ENCODE peak calls at places on chromosomes 7 and 10, in five cellular contexts. Y is HepG2; C is GM23248; I is CD8-positive, alpha-beta memory T cell; R is lower lobe of right lung. T is an unnamed sample. For H3K4me1, the result is how much of the 10 kb centered on the place peaks cover.

GRCh38 chr10:36021096-36021495 is 379.0 kb upstream of the FZD8 start:
- DNase-seq in I (no peak), C (peak), Y (no peak), R (no peak), T (no peak)

GRCh38 chr7:40646717-40647116 is 511.9 kb downstream of the SUGCT start:
- DNase-seq in C (no peak), I (no peak), R (no peak), Y (no peak), T (no peak)

GRCh38 chr7:139762886-139763285 is 14.9 kb downstream of the HIPK2 start:
- DNase-seq in Y (no peak), C (peak), R (no peak), I (no peak), T (peak)

GRCh38 chr7:94067506-94067905 is 63.4 kb upstream of the BET1 start:
- DNase-seq in C (peak), R (no peak), Y (no peak), I (no peak), T (no peak)

GRCh38 chr10:105879396-105879795 is 1238.3 kb downstream of the SORCS3 start:
- DNase-seq in R (no peak), I (no peak), C (no peak), Y (no peak), T (no peak)

GRCh38 chr10:93357680-93358079 is 124.5 kb downstream of the MYOF start:
- DNase-seq in C (peak), Y (peak), I (no peak), R (no peak), T (peak)

GRCh38 chr7:26005683-26006410 is 146.2 kb upstream of the NFE2L3 start:
- DNase-seq in C (no peak), Y (no peak), R (no peak), I (no peak), T (peak)

GRCh38 chr7:33926535-33926934 is 21.2 kb downstream of the BMPER start:
- DNase-seq in R (no peak), I (no peak), C (peak), Y (no peak), T (no peak)

GRCh38 chr10:8060704-8061121 is 6.2 kb downstream of the GATA3 start:
- DNase-seq in I (no peak), R (no peak), Y (no peak), C (no peak), T (no peak)
- H3K4me3 ChIP-seq in I (peak), R (peak), Y (no peak), C (no peak), T (no peak)

GRCh38 chr10:132560248-132560731 is 22.7 kb downstream of the INPP5A start:
- DNase-seq in R (no peak), Y (no peak), C (peak), I (no peak), T (no peak)
- H3K4me1 ChIP-seq in R (under half), Y (under half), C (under half), I (under half), T (under half)

GRCh38 chr7:90155206-90155605 is 937 bp downstream of the STEAP1 start:
- DNase-seq in Y (no peak), I (no peak), C (peak), R (no peak), T (no peak)
- H3K4me3 ChIP-seq in Y (peak), I (no peak), C (peak), R (peak), T (no peak)

DNA sequence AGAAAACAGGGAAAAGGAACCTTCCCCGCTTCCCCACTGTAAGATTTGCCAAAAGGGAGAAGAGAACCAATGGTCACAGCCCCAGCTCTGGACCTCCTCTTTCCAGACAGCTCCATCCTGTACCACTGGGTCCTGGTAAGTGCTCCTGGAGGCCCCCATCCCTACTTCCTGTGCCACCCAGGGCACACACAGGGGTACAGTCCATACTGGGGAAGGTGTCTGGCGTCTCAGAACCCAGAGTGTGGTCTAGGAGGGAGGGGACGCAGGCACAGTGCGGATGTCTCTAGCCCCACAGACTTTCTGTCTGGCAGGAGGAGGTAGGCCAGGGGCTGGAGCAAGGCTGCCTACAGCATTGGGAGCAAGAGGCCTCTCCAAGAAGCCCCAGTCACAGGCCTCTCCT is 213.3 kb upstream of the IGFBP3 start:
- DNase-seq in I (no peak), Y (no peak), C (no peak), R (no peak), T (no peak)
- H3K4me1 ChIP-seq in I (under half), Y (under half), C (under half), R (under half), T (under half)

GRCh38 chr10:18401416-18402195 is 249.8 kb downstream of the NSUN6 start:
- DNase-seq in R (no peak), C (no peak), Y (no peak), I (no peak), T (no peak)
- H3K4me3 ChIP-seq in R (no peak), C (no peak), Y (no peak), I (no peak), T (no peak)

DNA sequence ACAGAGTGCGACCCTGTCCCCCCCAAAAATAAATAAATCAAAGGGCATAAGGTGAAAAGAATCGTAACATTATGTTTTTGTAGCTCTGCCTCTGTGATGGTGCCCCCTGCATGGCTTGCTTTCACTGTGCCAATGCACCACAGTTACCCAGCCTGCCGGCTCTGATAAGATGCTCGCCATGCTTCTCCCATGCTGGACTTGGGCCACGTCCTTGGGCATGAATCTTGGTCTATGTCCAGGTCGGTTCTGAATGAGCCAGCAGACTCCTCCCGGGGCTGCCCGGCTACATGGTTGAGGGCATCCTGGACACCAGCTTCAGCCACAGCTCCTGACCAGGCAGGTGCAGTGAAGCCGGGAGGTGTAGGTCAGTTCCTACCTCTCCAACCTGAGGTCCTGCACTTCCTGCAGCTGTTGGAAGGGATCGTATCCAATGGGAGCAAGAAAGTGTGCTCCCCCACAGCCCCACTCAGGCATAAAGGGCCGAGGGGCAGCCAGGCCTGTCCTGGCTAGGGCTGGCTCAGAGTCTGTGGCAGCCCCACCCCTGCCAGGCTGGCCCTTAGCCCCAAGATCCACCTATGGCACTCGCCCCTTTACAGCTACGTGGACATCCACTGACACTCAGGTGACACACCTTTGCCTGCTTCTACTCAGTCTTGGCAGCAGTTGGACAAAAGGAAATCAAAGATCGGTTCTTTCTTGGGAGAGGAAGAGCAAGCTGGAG is 34.1 kb downstream of the CHST3 start:
- DNase-seq in I (no peak), C (no peak), Y (no peak), R (no peak), T (no peak)
- H3K4me1 ChIP-seq in I (under half), C (under half), Y (under half), R (under half), T (under half)

T was measured in SJCRH30.